ENCODE peak calls at places on chromosomes 16 and 17, in nine cellular contexts. V is CD8-positive, alpha-beta memory T cell; A is OCI-LY7; T is keratinocyte; G is left lung; R is heart right ventricle; E is endodermal cell; J is sigmoid colon; C is CD8-positive, alpha-beta T cell. L is an unnamed sample.

GRCh38 chr16:68866933-68867332 is 23.6 kb downstream of the TANGO6 start:
- DNase-seq in V (no peak), A (no peak), T (no peak), G (no peak), R (no peak), E (no peak), J (no peak), C (no peak), L (no peak)

GRCh38 chr16:84818989-84819643 is 669 bp upstream of the CRISPLD2 start:
- DNase-seq in V (no peak), A (no peak), T (no peak), G (no peak), R (no peak), E (peak; percentile 72), J (no peak), C (no peak), L (no peak)

GRCh38 chr17:13024033-13024432 is 6.2 kb upstream of the ELAC2 start:
- DNase-seq in V (no peak), A (no peak), T (no peak), G (no peak), R (no peak), E (no peak), J (no peak), C (no peak), L (no peak)

GRCh38 chr16:87416826-87417471 is 24.8 kb downstream of the MAP1LC3B start:
- DNase-seq in V (no peak), A (peak; percentile 36), T (no peak), G (no peak), R (no peak), E (no peak), J (peak; percentile 69), C (peak; percentile 40), L (peak; percentile 34)

GRCh38 chr16:57477531-57478202 is 8.6 kb downstream of the DOK4 start:
- DNase-seq in V (no peak), A (no peak), T (no peak), G (no peak), R (no peak), E (peak; percentile 62), J (no peak), C (no peak), L (no peak)

GRCh38 chr17:5580367-5580766 is 3.9 kb downstream of the NLRP1 start:
- DNase-seq in V (no peak), A (no peak), T (no peak), G (no peak), R (no peak), E (no peak), J (no peak), C (no peak), L (no peak)

GRCh38 chr16:48124266-48124665 is 31.5 kb downstream of the ABCC12 start:
- DNase-seq in V (no peak), A (no peak), T (no peak), G (no peak), R (no peak), E (no peak), J (no peak), C (no peak), L (no peak)

GRCh38 chr16:10881479-10882030 is 4.6 kb downstream of the CIITA start:
- DNase-seq in V (no peak), A (no peak), T (no peak), G (peak; percentile 27), R (no peak), E (no peak), J (no peak), C (no peak), L (no peak)

GRCh38 chr17:43723697-43724359 is 34.8 kb downstream of the SOST start:
- DNase-seq in V (no peak), A (no peak), T (no peak), G (no peak), R (peak; percentile 18), E (no peak), J (no peak), C (no peak), L (no peak)

GRCh38 chr17:27782791-27783206 is 17.5 kb downstream of the NOS2 start:
- DNase-seq in V (no peak), A (peak; percentile 25), T (no peak), G (no peak), R (peak; percentile 36), E (no peak), J (no peak), C (no peak), L (no peak)

GRCh38 chr17:8073627-8074485 is 13.7 kb downstream of the ALOX12B start:
- DNase-seq in V (peak; percentile 70), A (peak; percentile 83), T (no peak), G (peak; percentile 73), R (peak; percentile 77), E (peak; percentile 97), J (peak; percentile 78), C (peak; percentile 91), L (peak; percentile 73)

GRCh38 chr16:86517652-86518258 is 7.4 kb downstream of the FOXF1 start:
- DNase-seq in V (no peak), A (peak; percentile 25), T (no peak), G (peak; percentile 57), R (peak; percentile 65), E (peak; percentile 91), J (peak; percentile 96), C (no peak), L (peak; percentile 20)

GRCh38 chr17:83186226-83186625 is 106.8 kb downstream of the METRNL start:
- DNase-seq in V (no peak), A (no peak), T (no peak), G (peak; percentile 32), R (no peak), E (peak; percentile 66), J (peak; percentile 52), C (no peak), L (no peak)

GRCh38 chr16:3484328-3485096 is 10.8 kb downstream of the C16orf90 start:
- DNase-seq in V (no peak), A (no peak), T (no peak), G (no peak), R (no peak), E (peak; percentile 36), J (no peak), C (no peak), L (no peak)

GRCh38 chr16:57069053-57069452 is 23.3 kb upstream of the CPNE2 start:
- DNase-seq in V (no peak), A (no peak), T (no peak), G (no peak), R (no peak), E (no peak), J (no peak), C (no peak), L (no peak)

GRCh38 chr17:42113293-42114069 is 967 bp upstream of the DHX58 start:
- DNase-seq in V (no peak), A (no peak), T (no peak), G (no peak), R (no peak), E (no peak), J (no peak), C (no peak), L (no peak)

DNA sequence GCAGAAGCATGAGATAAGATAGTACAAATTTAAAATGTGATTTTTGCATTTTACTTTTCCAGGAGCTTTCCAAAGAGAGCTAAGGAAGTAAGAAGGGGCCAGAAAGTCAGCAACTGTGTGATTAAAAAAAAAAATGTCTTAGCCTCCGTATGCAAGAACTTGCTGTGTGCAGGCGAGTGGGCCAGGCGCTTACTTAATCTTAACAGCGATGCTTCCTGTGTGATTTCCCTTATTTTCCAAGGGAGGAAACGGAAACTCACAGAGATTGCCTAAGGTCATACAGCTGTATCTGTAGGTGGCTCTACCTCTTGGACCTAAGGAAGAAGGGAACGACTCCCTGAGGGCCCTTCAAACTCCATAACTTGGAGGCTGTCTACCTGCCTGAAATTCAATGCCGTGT is 11.1 kb downstream of the HS3ST3B1 start:
- DNase-seq in V (no peak), A (no peak), T (no peak), G (no peak), R (peak; percentile 26), E (peak; percentile 37), J (no peak), C (no peak), L (no peak)
- H3K4me1 ChIP-seq in V (peaks cover 25% of the 10 kb centered on the region), A (no peaks in the 10 kb centered on the region), T (peaks cover 17% of the 10 kb centered on the region), G (peaks cover 8% of the 10 kb centered on the region), R (peaks cover 34% of the 10 kb centered on the region), E (peaks cover 26% of the 10 kb centered on the region), J (peaks cover 16% of the 10 kb centered on the region), C (peaks cover 40% of the 10 kb centered on the region), L (peaks cover 57% of the 10 kb centered on the region)

GRCh38 chr16:1220098-1220728 is 4.9 kb downstream of the TPSG1 start:
- DNase-seq in V (no peak), A (no peak), T (no peak), G (no peak), R (no peak), E (no peak), J (no peak), C (no peak), L (no peak)

GRCh38 chr16:1217526-1217925 is 7.5 kb downstream of the TPSG1 start:
- DNase-seq in V (no peak), A (no peak), T (no peak), G (no peak), R (no peak), E (no peak), J (no peak), C (no peak), L (no peak)

GRCh38 chr16:1218061-1218929 is 6.8 kb downstream of the TPSG1 start:
- DNase-seq in V (no peak), A (no peak), T (no peak), G (no peak), R (no peak), E (no peak), J (no peak), C (no peak), L (no peak)

GRCh38 chr16:1220841-1221627 is 4.0 kb downstream of the TPSG1 start:
- DNase-seq in V (no peak), A (no peak), T (no peak), G (no peak), R (no peak), E (no peak), J (no peak), C (no peak), L (no peak)

GRCh38 chr16:1218930-1219611 is 6.0 kb downstream of the TPSG1 start:
- DNase-seq in V (no peak), A (no peak), T (no peak), G (no peak), R (no peak), E (no peak), J (no peak), C (no peak), L (no peak)
- H3K4me1 ChIP-seq in V (no peaks in the 10 kb centered on the region), A (no peaks in the 10 kb centered on the region), T (no peaks in the 10 kb centered on the region), G (no peaks in the 10 kb centered on the region), R (no peaks in the 10 kb centered on the region), E (no peaks in the 10 kb centered on the region), J (peaks cover 8% of the 10 kb centered on the region), C (no peaks in the 10 kb centered on the region), L (no peaks in the 10 kb centered on the region)

DNA sequence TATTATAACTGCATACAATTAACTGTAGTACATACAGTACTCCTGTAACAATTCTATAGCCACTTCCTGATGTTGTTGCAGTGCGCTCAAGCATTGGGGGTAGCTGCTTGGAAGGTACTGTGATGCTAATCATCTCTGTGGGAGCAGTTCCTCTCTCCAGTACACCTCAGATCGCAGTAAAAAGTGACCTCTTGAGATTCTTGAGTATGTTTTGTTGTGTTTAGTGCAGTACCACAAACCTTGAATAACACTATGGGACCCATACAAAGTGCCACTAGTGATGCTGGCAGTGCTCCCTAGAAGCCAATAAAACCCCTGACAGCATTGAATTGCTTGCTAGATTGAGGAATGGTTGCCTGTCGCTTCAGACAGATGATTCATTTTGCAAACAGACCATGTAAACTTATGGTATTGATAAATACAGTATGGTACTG is 193.0 kb downstream of the SPECC1 start:
- DNase-seq in V (no peak), A (no peak), T (no peak), G (no peak), R (no peak), E (peak; percentile 78), J (no peak), C (no peak), L (no peak)
- H3K4me1 ChIP-seq in V (peaks cover 7% of the 10 kb centered on the region), A (no peaks in the 10 kb centered on the region), T (peaks cover 26% of the 10 kb centered on the region), G (peaks cover 11% of the 10 kb centered on the region), R (peaks cover 9% of the 10 kb centered on the region), E (no peaks in the 10 kb centered on the region), J (peaks cover 15% of the 10 kb centered on the region), C (peaks cover 6% of the 10 kb centered on the region), L (peaks cover 3% of the 10 kb centered on the region)

GRCh38 chr16:49469323-49469670 is 95.7 kb downstream of the C16orf78 start:
- DNase-seq in V (no peak), A (no peak), T (no peak), G (no peak), R (no peak), E (no peak), J (peak; percentile 12), C (peak; percentile 3), L (no peak)
- H3K4me1 ChIP-seq in V (peaks cover 12% of the 10 kb centered on the region), A (peaks cover 49% of the 10 kb centered on the region), T (no peaks in the 10 kb centered on the region), G (no peaks in the 10 kb centered on the region), R (no peaks in the 10 kb centered on the region), E (no peaks in the 10 kb centered on the region), J (no peaks in the 10 kb centered on the region), C (peaks cover 16% of the 10 kb centered on the region), L (peaks cover 8% of the 10 kb centered on the region)